ENCODE peak calls at places on chromosomes 6 and 20, in five cellular contexts. Y is fibroblast of mammary gland, P is body of pancreas, F is AG09309, E is WERI-Rb-1. G is an unnamed sample.

GRCh38 chr6:158752613-158753012 is 66.6 kb downstream of the EZR start:
- DNase-seq in Y (peak; percentile 30), P (peak; percentile 63), F (no peak), E (peak; percentile 44), G (no peak)

GRCh38 chr6:55212147-55212546 is 37.8 kb downstream of the HCRTR2 start:
- DNase-seq in Y (no peak), P (no peak), F (no peak), E (no peak), G (no peak)

GRCh38 chr6:35602133-35602946 is 86.4 kb downstream of the FKBP5 start:
- DNase-seq in Y (peak; percentile 87), P (peak; percentile 31), F (no peak), E (no peak), G (peak; percentile 6)

GRCh38 chr6:12012566-12013367 is 655 bp downstream of the HIVEP1 start:
- DNase-seq in Y (peak; percentile 83), P (peak; percentile 85), F (no peak), E (peak; percentile 77), G (peak; percentile 73)

GRCh38 chr6:7882505-7883257 is 27.9 kb downstream of the TXNDC5 start:
- DNase-seq in Y (no peak), P (no peak), F (no peak), E (no peak), G (no peak)

GRCh38 chr6:7727951-7728854 is 2.3 kb downstream of the BMP6 start:
- DNase-seq in Y (no peak), P (no peak), F (no peak), E (peak; percentile 35), G (peak; percentile 37)

GRCh38 chr20:1190847-1191246 is 6.1 kb upstream of the TMEM74B start:
- DNase-seq in Y (no peak), P (no peak), F (no peak), E (no peak), G (no peak)

GRCh38 chr6:14986370-14986769 is 259.5 kb upstream of the JARID2 start:
- DNase-seq in Y (no peak), P (no peak), F (no peak), E (no peak), G (no peak)

GRCh38 chr6:157813757-157814455 is 9.1 kb upstream of the SNX9 start:
- DNase-seq in Y (peak; percentile 92), P (peak; percentile 42), F (peak; percentile 90), E (no peak), G (no peak)

GRCh38 chr20:9202440-9203080 is 133.7 kb downstream of the PLCB4 start:
- DNase-seq in Y (peak; percentile 41), P (no peak), F (no peak), E (no peak), G (no peak)

GRCh38 chr6:75331134-75331533 is 46.5 kb upstream of the TMEM30A start:
- DNase-seq in Y (peak; percentile 92), P (no peak), F (peak; percentile 67), E (no peak), G (no peak)

GRCh38 chr6:40171343-40171742 is 237.1 kb upstream of the MOCS1 start:
- DNase-seq in Y (no peak), P (no peak), F (no peak), E (no peak), G (no peak)

GRCh38 chr6:106512048-106512957 is 117.0 kb downstream of the RTN4IP1 start:
- DNase-seq in Y (peak; percentile 58), P (peak; percentile 78), F (no peak), E (peak; percentile 20), G (peak; percentile 87)

GRCh38 chr6:137927777-137928218 is 60.7 kb downstream of the TNFAIP3 start:
- DNase-seq in Y (no peak), P (peak; percentile 7), F (no peak), E (no peak), G (peak; percentile 84)

GRCh38 chr6:133183691-133184090 is 57.5 kb upstream of the EYA4 start:
- DNase-seq in Y (no peak), P (no peak), F (no peak), E (no peak), G (no peak)

GRCh38 chr6:101607286-101607685 is 213.8 kb downstream of the GRIK2 start:
- DNase-seq in Y (no peak), P (no peak), F (no peak), E (no peak), G (no peak)

GRCh38 chr20:1281279-1282057 is 15.4 kb downstream of the SNPH start:
- DNase-seq in Y (no peak), P (peak; percentile 45), F (no peak), E (no peak), G (no peak)

GRCh38 chr20:32605167-32605656 is 20.1 kb upstream of the NOL4L start:
- DNase-seq in Y (peak; percentile 3), P (peak; percentile 66), F (no peak), E (peak; percentile 33), G (no peak)

GRCh38 chr20:56001106-56001785 is 4.1 kb downstream of the CBLN4 start:
- DNase-seq in Y (no peak), P (peak; percentile 40), F (no peak), E (no peak), G (no peak)

GRCh38 chr6:102660288-102660687 is 1266.8 kb downstream of the GRIK2 start:
- DNase-seq in Y (no peak), P (no peak), F (no peak), E (no peak), G (no peak)

GRCh38 chr6:166484863-166485262 is 101.6 kb downstream of the RAMACL start:
- DNase-seq in Y (no peak), P (no peak), F (no peak), E (no peak), G (no peak)

GRCh38 chr20:63775096-63775978 is 35.8 kb downstream of the SLC2A4RG start:
- DNase-seq in Y (peak; percentile 10), P (no peak), F (no peak), E (peak; percentile 29), G (no peak)

GRCh38 chr20:20034486-20034885 is 17.3 kb downstream of the NAA20 start:
- DNase-seq in Y (no peak), P (no peak), F (no peak), E (no peak), G (no peak)

GRCh38 chr6:169895926-169896761 is 144.7 kb downstream of the ERMARD start:
- DNase-seq in Y (no peak), P (no peak), F (no peak), E (no peak), G (no peak)

DNA sequence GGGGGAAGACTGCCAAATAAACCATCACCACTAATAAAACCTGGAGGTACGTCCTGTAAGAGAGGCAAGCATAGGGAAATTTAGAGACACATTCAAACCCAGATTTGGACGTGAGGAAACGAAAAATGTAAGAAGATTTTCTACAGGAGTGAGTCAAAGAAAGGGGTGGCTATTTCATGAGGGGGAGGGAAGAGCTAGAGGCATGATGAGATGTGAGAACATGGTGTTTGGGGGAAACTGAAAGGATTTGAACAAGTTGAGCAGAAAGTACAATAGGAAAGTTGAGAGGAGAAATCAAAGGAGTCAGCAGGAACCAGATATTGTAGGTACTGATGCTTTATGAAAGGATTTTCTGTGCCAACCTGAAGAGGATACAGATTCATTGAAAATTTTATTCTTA is 179.1 kb upstream of the HS3ST5 start:
- DNase-seq in Y (no peak), P (no peak), F (no peak), E (no peak), G (no peak)
- H3K4me3 ChIP-seq in Y (no peak overlapping the region), P (no peak overlapping the region), F (no peak overlapping the region), E (no peak overlapping the region), G (no peak overlapping the region)

GRCh38 chr6:89314692-89315091 is 407 bp downstream of the GABRR2 start:
- DNase-seq in Y (no peak), P (no peak), F (no peak), E (no peak), G (no peak)

GRCh38 chr6:89310929-89311328 is 4.2 kb downstream of the GABRR2 start:
- DNase-seq in Y (peak; percentile 28), P (no peak), F (no peak), E (peak; percentile 98), G (no peak)

GRCh38 chr6:89313006-89313405 is 2.1 kb downstream of the GABRR2 start:
- DNase-seq in Y (peak; percentile 91), P (peak; percentile 38), F (peak; percentile 75), E (no peak), G (no peak)

GRCh38 chr6:89311530-89311852 is 3.6 kb downstream of the GABRR2 start:
- DNase-seq in Y (no peak), P (no peak), F (no peak), E (no peak), G (no peak)

GRCh38 chr6:89311853-89312531 is 3.1 kb downstream of the GABRR2 start:
- DNase-seq in Y (peak; percentile 64), P (peak; percentile 57), F (no peak), E (peak; percentile 73), G (no peak)
- TF ChIP-seq CTCF in Y (peak; percentile 74), P (peak; percentile 23), F (peak; percentile 75), E (peak; percentile 82), G (no peak)

DNA sequence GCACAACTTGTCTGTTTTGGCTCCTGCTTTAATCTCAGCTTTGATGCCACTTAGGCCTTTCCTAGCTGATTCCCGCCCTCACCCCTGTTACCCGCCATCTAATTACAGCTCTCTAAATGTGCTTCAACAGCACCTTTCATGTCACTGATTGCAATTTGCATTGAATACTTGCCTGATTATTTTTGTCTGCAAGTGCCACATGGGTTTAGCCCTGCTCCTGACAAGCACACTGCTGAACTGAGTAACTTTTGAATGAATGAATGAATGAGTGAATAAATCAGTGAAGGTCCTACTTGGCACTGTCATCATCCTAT is 591 bp upstream of the DCBLD1 start:
- DNase-seq in Y (no peak), P (no peak), F (no peak), E (no peak), G (no peak)
- H3K4me3 ChIP-seq in Y (peak overlapping the region; percentile 53), P (peak overlapping the region; percentile 26), F (peak overlapping the region; percentile 86), E (peak overlapping the region; percentile 72), G (peak overlapping the region; percentile 89)

GRCh38 chr20:57498425-57499400 is 26.2 kb downstream of the CTCFL start:
- DNase-seq in Y (no peak), P (no peak), F (no peak), E (peak; percentile 70), G (no peak)
- TF ChIP-seq CTCF in Y (peak; percentile 14), P (no peak), F (peak; percentile 64), E (peak; percentile 83), G (peak; percentile 71)

GRCh38 chr6:16136086-16136485 is 7.2 kb downstream of the MYLIP start:
- DNase-seq in Y (no peak), P (no peak), F (no peak), E (no peak), G (no peak)

GRCh38 chr6:16135078-16135477 is 6.2 kb downstream of the MYLIP start:
- DNase-seq in Y (peak; percentile 42), P (no peak), F (no peak), E (no peak), G (no peak)

GRCh38 chr6:16132909-16133308 is 4.0 kb downstream of the MYLIP start:
- DNase-seq in Y (no peak), P (no peak), F (no peak), E (no peak), G (no peak)

GRCh38 chr6:16136536-16137450 is 7.9 kb downstream of the MYLIP start:
- DNase-seq in Y (peak; percentile 91), P (peak; percentile 26), F (peak; percentile 80), E (no peak), G (no peak)

DNA sequence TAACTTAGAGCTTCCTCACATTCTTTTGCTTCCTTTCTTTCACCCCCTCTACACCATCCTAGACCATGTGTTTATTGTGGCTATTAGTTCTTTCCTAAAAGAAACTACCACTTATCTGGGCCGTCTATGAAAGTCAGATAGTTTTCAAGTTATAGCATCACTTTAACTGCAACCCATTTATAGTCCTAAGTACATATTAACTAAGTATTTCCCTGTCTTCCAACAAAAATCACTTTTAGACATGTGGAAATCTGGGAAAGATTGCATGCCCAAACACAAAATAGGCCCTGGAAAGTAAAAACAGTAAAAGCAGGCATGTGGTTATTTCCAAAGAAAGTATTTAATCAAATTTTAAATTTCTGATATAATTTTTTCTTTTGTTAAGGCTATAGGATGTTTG is 5.5 kb downstream of the MYLIP start:
- DNase-seq in Y (no peak), P (no peak), F (no peak), E (no peak), G (no peak)
- H3K4me3 ChIP-seq in Y (no peak overlapping the region), P (no peak overlapping the region), F (no peak overlapping the region), E (no peak overlapping the region), G (no peak overlapping the region)

G was measured in GM06990.